ENCODE peak calls at places on chromosome 15, in ten cellular contexts. L, Y, J, V, Z, P, R, N, G and U are unnamed samples.

GRCh38 chr15:50259276-50259675 is 6.2 kb downstream of the HDC start:
- DNase-seq in Y (no peak), G (no peak), N (no peak), V (no peak), L (no peak), J (no peak), R (no peak), Z (no peak), P (no peak), U (no peak)

GRCh38 chr15:52334491-52335160 is 39.0 kb upstream of the MYO5C start:
- DNase-seq in Y (peak; percentile 9), R (no peak), N (no peak), J (no peak), P (no peak), L (no peak), Z (no peak), V (no peak), G (peak; percentile 59), U (no peak)

GRCh38 chr15:83565133-83565532 is 88.8 kb upstream of the ADAMTSL3 start:
- DNase-seq in L (no peak), N (no peak), G (no peak), J (no peak), Z (no peak), Y (no peak), P (no peak), V (no peak), R (no peak), U (no peak)

GRCh38 chr15:42315435-42316020 is 42.3 kb upstream of the TMEM87A start:
- DNase-seq in N (no peak), G (no peak), J (no peak), Z (no peak), Y (no peak), V (no peak), P (no peak), R (no peak), L (no peak), U (no peak)

GRCh38 chr15:86876387-86876786 is 796.7 kb downstream of the AGBL1 start:
- DNase-seq in J (no peak), N (no peak), Z (no peak), V (no peak), R (no peak), L (no peak), G (no peak), Y (no peak), P (no peak), U (no peak)

GRCh38 chr15:72011291-72011940 is 106.5 kb downstream of the MYO9A start:
- DNase-seq in J (no peak), Y (no peak), G (no peak), V (no peak), N (no peak), Z (no peak), L (no peak), P (no peak), R (no peak), U (no peak)

GRCh38 chr15:75145027-75145841 is 56.4 kb upstream of the C15orf39 start:
- DNase-seq in G (no peak), L (no peak), V (no peak), R (no peak), Z (no peak), P (no peak), N (no peak), Y (no peak), J (no peak), U (no peak)

GRCh38 chr15:63405683-63406456 is 24.2 kb upstream of the CA12 start:
- DNase-seq in Z (no peak), L (no peak), G (no peak), N (no peak), P (no peak), J (no peak), Y (no peak), R (no peak), V (peak; percentile 34), U (no peak)

GRCh38 chr15:36468746-36469145 is 110.7 kb upstream of the CDIN1 start:
- DNase-seq in P (no peak), V (no peak), Y (peak; percentile 9), N (no peak), R (peak; percentile 100), J (no peak), Z (no peak), G (peak; percentile 64), L (no peak), U (no peak)

GRCh38 chr15:100131321-100132224 is 210.2 kb downstream of the ADAMTS17 start:
- DNase-seq in V (no peak), G (no peak), P (no peak), R (peak; percentile 59), L (no peak), N (no peak), Z (no peak), Y (peak; percentile 58), J (no peak), U (no peak)

DNA sequence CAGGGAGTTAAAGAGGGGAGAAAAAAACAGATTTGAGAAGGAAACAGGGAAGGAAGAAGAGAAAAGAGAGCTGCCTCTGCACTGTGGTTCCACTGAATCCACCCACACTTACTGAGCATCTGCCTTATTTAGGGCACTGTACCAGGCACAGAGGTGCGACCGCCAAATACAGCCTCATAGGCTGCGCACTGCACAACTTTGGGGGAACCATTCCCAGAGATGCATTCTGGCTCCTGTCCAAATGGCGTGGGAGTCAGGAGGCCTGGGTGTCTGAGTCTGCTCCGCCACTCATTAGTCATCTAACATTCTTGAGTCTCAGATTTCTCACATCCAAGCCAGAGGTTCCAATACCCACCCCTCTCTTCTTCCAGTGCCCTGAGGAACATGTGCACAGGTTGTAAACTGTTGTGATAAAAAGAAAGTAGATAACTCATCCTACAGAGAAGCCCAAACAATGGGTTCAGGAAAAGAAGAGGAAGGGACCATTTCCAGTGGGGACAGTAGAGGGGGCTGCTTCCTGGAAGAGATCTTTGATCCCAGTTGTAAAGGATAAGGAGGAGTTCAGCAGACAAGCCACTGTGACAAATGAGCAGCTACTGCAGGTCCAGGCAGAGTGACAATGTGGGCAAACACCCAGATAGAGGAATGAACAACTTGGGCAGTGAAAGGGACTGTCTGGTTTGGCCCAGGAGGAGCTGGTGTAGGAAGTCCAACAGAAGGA is 254.6 kb downstream of the UACA start:
- DNase-seq in P (no peak), J (peak; percentile 16), L (no peak), V (no peak), R (peak; percentile 73), Z (no peak), G (peak; percentile 81), N (no peak), Y (peak; percentile 94), U (no peak)
- H3K27ac ChIP-seq in P (no peak overlapping the region), J (no peak overlapping the region), L (no peak overlapping the region), V (no peak overlapping the region), R (no peak overlapping the region), Z (no peak overlapping the region), G (peak overlapping the region; percentile 36), N (no peak overlapping the region), Y (peak overlapping the region; percentile 76), U (no peak overlapping the region)

GRCh38 chr15:88646088-88646405 is 7.2 kb downstream of the ISG20 start:
- DNase-seq in Z (no peak), V (no peak), G (no peak), J (no peak), N (no peak), P (no peak), R (no peak), Y (no peak), L (no peak), U (no peak)

GRCh38 chr15:88648357-88649214 is 9.8 kb downstream of the ISG20 start:
- DNase-seq in N (no peak), P (no peak), V (peak; percentile 55), Y (no peak), Z (peak; percentile 75), J (no peak), L (peak; percentile 6), R (peak; percentile 22), G (no peak), U (peak; percentile 91)

GRCh38 chr15:88647362-88648105 is 8.7 kb downstream of the ISG20 start:
- DNase-seq in L (no peak), Z (peak; percentile 71), P (no peak), G (no peak), N (no peak), R (no peak), J (no peak), V (peak; percentile 32), Y (no peak), U (peak; percentile 55)

GRCh38 chr15:88645171-88646087 is 6.6 kb downstream of the ISG20 start:
- DNase-seq in J (no peak), G (no peak), L (no peak), V (no peak), P (no peak), Z (peak; percentile 58), R (no peak), Y (no peak), N (no peak), U (no peak)

DNA sequence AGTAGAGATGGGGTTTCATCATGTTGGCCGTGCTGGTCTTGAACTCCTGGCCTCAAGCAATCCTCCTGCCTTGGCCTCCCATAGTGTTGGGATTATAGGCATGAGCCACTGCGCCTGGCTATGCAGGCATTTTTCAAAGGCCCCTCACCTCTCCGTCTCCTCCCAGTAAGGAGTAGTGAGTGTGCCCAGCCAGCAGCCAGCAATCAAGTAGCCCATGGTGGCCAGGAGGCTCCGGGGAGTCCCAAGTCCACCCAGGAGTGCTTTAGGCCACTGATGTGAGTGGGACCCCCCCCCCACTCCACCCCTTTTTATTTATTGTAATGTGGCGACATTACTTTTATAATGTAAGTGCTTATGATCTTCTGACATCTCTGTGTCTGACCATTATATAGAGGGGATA is 8.1 kb downstream of the ISG20 start:
- DNase-seq in Y (no peak), P (no peak), G (no peak), Z (peak; percentile 69), N (no peak), J (no peak), V (no peak), L (no peak), R (no peak), U (peak; percentile 25)
- H3K27ac ChIP-seq in Y (no peak overlapping the region), P (no peak overlapping the region), G (no peak overlapping the region), Z (no peak overlapping the region), N (no peak overlapping the region), J (no peak overlapping the region), V (no peak overlapping the region), L (peak overlapping the region; percentile 97), R (no peak overlapping the region), U (no peak overlapping the region)

GRCh38 chr15:32933241-32933640 is 215.4 kb downstream of the GREM1 start:
- DNase-seq in G (no peak), P (no peak), L (no peak), R (peak; percentile 49), J (no peak), Y (no peak), V (no peak), Z (no peak), N (no peak), U (no peak)
- H3K27ac ChIP-seq in G (no peak overlapping the region), P (no peak overlapping the region), L (no peak overlapping the region), R (no peak overlapping the region), J (no peak overlapping the region), Y (no peak overlapping the region), V (no peak overlapping the region), Z (no peak overlapping the region), N (no peak overlapping the region), U (no peak overlapping the region)

GRCh38 chr15:64521201-64521600 is 60.8 kb downstream of the ZNF609 start:
- DNase-seq in V (no peak), L (no peak), P (no peak), Y (no peak), Z (no peak), G (no peak), J (no peak), N (no peak), R (no peak), U (no peak)
- H3K27ac ChIP-seq in V (no peak overlapping the region), L (peak overlapping the region; percentile 85), P (no peak overlapping the region), Y (peak overlapping the region; percentile 19), Z (peak overlapping the region; percentile 60), G (peak overlapping the region; percentile 42), J (no peak overlapping the region), N (peak overlapping the region; percentile 27), R (no peak overlapping the region), U (peak overlapping the region; percentile 25)